ENCODE peak calls at places on chromosomes 6 and 20, in seven cellular contexts. Z, M, C, J, H, K and D are unnamed samples. For H3K4me1, the result is how much of the 10 kb centered on the place peaks cover.

GRCh38 chr6:160239929-160240690 is 18.5 kb downstream of the SLC22A2 start:
- DNase-seq in H (no peak), C (peak), Z (no peak), J (no peak), K (no peak), M (no peak), D (no peak)

GRCh38 chr6:168451805-168452204 is 10.8 kb downstream of the SMOC2 start:
- DNase-seq in C (peak), Z (no peak), H (no peak), J (no peak), K (no peak), M (peak), D (no peak)

GRCh38 chr6:142474446-142475289 is 172.9 kb downstream of the ADGRG6 start:
- DNase-seq in M (peak), K (peak), C (peak), H (peak), J (peak), Z (peak), D (peak)

GRCh38 chr6:130955755-130956154 is 107.3 kb downstream of the EPB41L2 start:
- DNase-seq in H (no peak), Z (no peak), M (no peak), J (no peak), K (no peak), C (no peak), D (no peak)

GRCh38 chr6:160112628-160113294 is 8.9 kb upstream of the SLC22A1 start:
- DNase-seq in C (no peak), M (no peak), H (no peak), K (no peak), Z (no peak), J (no peak), D (no peak)

GRCh38 chr20:35451295-35451694 is 4.1 kb upstream of the CEP250 start:
- DNase-seq in H (no peak), K (no peak), M (no peak), C (no peak), J (no peak), Z (no peak), D (no peak)

GRCh38 chr20:41978246-41978790 is 360.1 kb upstream of the CHD6 start:
- DNase-seq in H (no peak), C (no peak), M (no peak), K (no peak), J (no peak), Z (no peak), D (no peak)

GRCh38 chr6:136669299-136669699 is 119.1 kb upstream of the MAP7 start:
- DNase-seq in Z (no peak), C (no peak), M (no peak), H (no peak), J (peak), K (no peak), D (peak)

GRCh38 chr6:109332748-109333147 is 49.5 kb downstream of the CD164 start:
- DNase-seq in K (no peak), M (no peak), Z (no peak), H (no peak), J (no peak), C (no peak), D (no peak)

GRCh38 chr6:151437401-151437800 is 14.5 kb downstream of the RMND1 start:
- DNase-seq in K (no peak), Z (no peak), H (no peak), J (peak), C (no peak), M (no peak), D (peak)

GRCh38 chr6:7463785-7464184 is 74.2 kb downstream of the RIOK1 start:
- DNase-seq in H (peak), C (peak), K (no peak), Z (peak), J (peak), M (peak), D (peak)

GRCh38 chr6:34953084-34954025 is 64.3 kb downstream of the ANKS1A start:
- DNase-seq in C (peak), H (no peak), K (no peak), J (peak), M (no peak), Z (no peak), D (peak)

DNA sequence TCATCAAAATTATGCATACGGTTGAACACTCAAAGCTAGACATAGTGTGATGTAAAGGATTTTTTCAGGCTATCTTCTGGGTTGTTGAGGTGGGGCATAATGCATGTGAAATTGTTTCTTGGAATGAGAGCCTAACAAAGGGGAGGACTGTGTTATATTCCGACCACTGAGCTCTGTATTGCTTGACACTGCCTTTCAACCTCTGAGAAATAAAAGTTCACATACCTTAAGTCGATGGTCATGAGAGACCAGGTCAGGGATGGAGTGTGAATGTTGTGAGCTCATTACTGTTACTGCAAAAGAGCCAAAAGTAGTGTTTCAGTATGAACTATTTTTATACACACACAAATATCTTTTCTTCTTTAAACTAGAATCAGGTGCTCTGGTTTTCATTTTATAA is 5.0 kb downstream of the PFDN4 start:
- DNase-seq in H (no peak), M (no peak), K (no peak), C (no peak), Z (no peak), J (no peak), D (no peak)
- H3K27ac ChIP-seq in H (peak), M (no peak), K (no peak), C (no peak), Z (no peak), J (no peak), D (no peak)

DNA sequence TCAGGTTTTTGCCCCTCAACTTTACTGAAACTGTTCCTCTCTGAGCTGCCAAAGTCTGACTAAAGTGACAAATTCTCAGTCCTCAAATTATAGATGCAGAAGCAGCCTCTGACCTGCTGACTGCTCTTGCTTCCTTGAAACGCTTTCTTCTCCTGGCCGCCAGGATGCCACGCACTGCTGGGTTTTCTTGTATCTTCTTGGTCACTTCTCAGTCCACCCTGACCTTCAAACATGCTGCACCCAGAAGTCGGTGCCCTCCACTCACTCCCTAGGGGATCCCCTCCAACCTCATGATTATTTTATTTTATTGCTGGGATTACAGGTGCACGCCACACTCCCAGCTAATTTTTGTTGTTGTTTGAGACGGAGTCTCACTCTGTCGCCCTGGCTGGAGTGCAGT is 24.7 kb downstream of the SYNJ2 start:
- DNase-seq in J (no peak), H (no peak), Z (no peak), C (no peak), K (no peak), M (no peak), D (no peak)
- H3K4me1 ChIP-seq in J (under half), H (under half), Z (under half), C (under half), K (under half), M (under half), D (under half)

GRCh38 chr20:56518126-56518525 is 6.4 kb upstream of the FAM209A start:
- DNase-seq in Z (no peak), K (no peak), J (no peak), H (no peak), M (no peak), C (no peak), D (no peak)

GRCh38 chr20:56520180-56520579 is 4.4 kb upstream of the FAM209A start:
- DNase-seq in H (no peak), Z (no peak), M (no peak), K (no peak), C (no peak), J (no peak), D (no peak)

GRCh38 chr20:56518999-56519398 is 5.5 kb upstream of the FAM209A start:
- DNase-seq in Z (no peak), H (no peak), C (no peak), K (no peak), M (no peak), J (no peak), D (no peak)

GRCh38 chr20:56517641-56518040 is 6.9 kb upstream of the FAM209A start:
- DNase-seq in M (no peak), C (no peak), J (no peak), K (no peak), H (no peak), Z (no peak), D (no peak)

DNA sequence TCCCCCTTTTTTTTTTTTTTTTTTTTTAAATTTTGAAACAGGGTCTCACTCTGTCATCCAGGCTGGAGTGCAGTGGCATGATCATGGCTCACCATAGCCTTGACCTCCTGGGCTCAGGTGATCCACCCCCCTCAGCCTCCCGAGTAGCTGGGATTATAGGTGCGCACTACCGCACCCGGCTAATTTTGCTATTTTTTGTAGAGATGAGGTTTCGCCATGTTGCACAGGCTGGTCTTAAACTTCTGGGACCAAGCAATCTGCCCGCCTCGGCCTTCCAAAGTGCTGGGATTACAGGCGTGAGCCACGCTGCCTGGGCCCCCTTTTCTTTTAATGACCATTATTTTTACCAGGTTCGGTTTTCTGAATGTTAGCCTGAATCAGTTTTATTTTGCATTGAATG is 5.0 kb upstream of the FAM209A start:
- DNase-seq in J (no peak), H (no peak), C (no peak), K (no peak), M (no peak), Z (no peak), D (no peak)
- H3K23ac ChIP-seq in J (no peak), H (no peak), C (no peak), K (no peak), M (no peak), Z (no peak), D (no peak)

DNA sequence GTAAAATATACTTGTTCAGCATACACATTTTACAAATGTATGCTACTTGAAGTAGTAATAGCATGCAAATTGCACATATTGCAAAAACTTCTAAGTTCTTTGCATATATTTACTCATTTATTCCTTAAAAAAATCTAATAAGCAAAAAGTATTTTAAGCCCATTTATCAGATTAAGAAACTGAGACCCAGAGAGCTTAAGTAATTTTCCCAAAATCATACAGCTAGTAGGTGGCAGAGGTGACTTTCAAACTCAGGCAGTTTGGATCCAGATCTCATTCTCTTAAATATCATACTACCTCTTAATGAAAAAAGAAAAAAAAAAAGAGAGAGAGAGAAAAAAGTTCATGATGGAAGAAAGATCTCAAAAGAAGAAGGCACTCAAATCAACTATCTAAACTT is 157.9 kb downstream of the RPS12 start:
- DNase-seq in H (no peak), M (no peak), C (no peak), J (no peak), Z (no peak), K (no peak), D (no peak)
- H3K27ac ChIP-seq in H (no peak), M (no peak), C (no peak), J (no peak), Z (no peak), K (no peak), D (no peak)

GRCh38 chr6:137869781-137870180 is 2.7 kb downstream of the TNFAIP3 start:
- DNase-seq in Z (no peak), J (no peak), C (no peak), H (no peak), K (no peak), M (no peak), D (no peak)

GRCh38 chr6:137871299-137871698 is 4.2 kb downstream of the TNFAIP3 start:
- DNase-seq in J (no peak), H (no peak), C (no peak), Z (no peak), K (no peak), M (no peak), D (peak)

GRCh38 chr6:137868721-137869631 is 1.9 kb downstream of the TNFAIP3 start:
- DNase-seq in M (no peak), J (no peak), K (no peak), C (no peak), H (no peak), Z (no peak), D (no peak)

GRCh38 chr6:137870744-137871247 is 3.7 kb downstream of the TNFAIP3 start:
- DNase-seq in J (peak), H (no peak), C (no peak), M (no peak), K (no peak), Z (no peak), D (peak)

DNA sequence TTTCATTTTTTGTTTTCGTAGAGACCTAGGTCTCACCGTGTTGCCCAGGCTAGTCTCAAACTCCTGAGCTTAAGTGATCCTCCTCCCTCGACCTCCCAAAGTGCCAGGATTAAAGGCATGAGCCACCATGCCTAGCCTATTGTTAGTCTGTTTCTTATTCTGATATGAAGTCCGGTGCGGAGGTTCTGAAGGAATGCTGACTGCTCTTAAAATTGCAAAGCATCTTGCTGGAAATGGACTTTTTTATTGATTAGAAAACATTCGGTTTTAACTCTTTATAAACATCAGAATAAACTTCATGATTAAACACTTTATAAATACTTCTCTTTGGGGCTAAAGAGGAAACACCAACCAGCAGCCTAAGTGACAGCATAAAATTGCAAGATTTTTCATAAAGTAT is 3.2 kb downstream of the TNFAIP3 start:
- DNase-seq in M (no peak), J (no peak), C (no peak), K (no peak), H (no peak), Z (no peak), D (no peak)
- H3K4me1 ChIP-seq in M (under half), J (under half), C (under half), K (under half), H (under half), Z (under half), D (under half)

GRCh38 chr20:50721881-50722281 is 9.5 kb upstream of the PARD6B start:
- DNase-seq in K (no peak), J (no peak), Z (no peak), M (no peak), C (no peak), H (no peak), D (no peak)

GRCh38 chr20:50722466-50723155 is 8.8 kb upstream of the PARD6B start:
- DNase-seq in C (no peak), J (no peak), Z (no peak), K (no peak), H (no peak), M (no peak), D (no peak)

GRCh38 chr20:50719328-50719727 is 12.1 kb upstream of the PARD6B start:
- DNase-seq in J (no peak), K (no peak), H (no peak), Z (no peak), M (no peak), C (no peak), D (no peak)

GRCh38 chr20:50717974-50718761 is 13.2 kb upstream of the PARD6B start:
- DNase-seq in J (no peak), K (no peak), M (no peak), Z (no peak), C (no peak), H (no peak), D (no peak)

GRCh38 chr20:50720582-50720981 is 10.8 kb upstream of the PARD6B start:
- DNase-seq in J (no peak), H (no peak), C (no peak), M (no peak), Z (no peak), K (no peak), D (no peak)
- H3K23ac ChIP-seq in J (no peak), H (no peak), C (no peak), M (no peak), Z (no peak), K (no peak), D (no peak)

GRCh38 chr6:106107043-106107613 is 21.0 kb downstream of the PRDM1 start:
- DNase-seq in M (no peak), C (no peak), K (no peak), J (no peak), H (no peak), Z (no peak), D (no peak)

GRCh38 chr6:106104476-106104875 is 18.3 kb downstream of the PRDM1 start:
- DNase-seq in H (no peak), J (no peak), M (no peak), K (no peak), Z (no peak), C (no peak), D (no peak)

GRCh38 chr6:106104941-106105340 is 18.8 kb downstream of the PRDM1 start:
- DNase-seq in J (no peak), K (no peak), M (no peak), H (no peak), C (no peak), Z (no peak), D (no peak)

GRCh38 chr6:106106276-106107042 is 20.3 kb downstream of the PRDM1 start:
- DNase-seq in H (no peak), Z (no peak), J (no peak), M (no peak), C (no peak), K (no peak), D (no peak)

DNA sequence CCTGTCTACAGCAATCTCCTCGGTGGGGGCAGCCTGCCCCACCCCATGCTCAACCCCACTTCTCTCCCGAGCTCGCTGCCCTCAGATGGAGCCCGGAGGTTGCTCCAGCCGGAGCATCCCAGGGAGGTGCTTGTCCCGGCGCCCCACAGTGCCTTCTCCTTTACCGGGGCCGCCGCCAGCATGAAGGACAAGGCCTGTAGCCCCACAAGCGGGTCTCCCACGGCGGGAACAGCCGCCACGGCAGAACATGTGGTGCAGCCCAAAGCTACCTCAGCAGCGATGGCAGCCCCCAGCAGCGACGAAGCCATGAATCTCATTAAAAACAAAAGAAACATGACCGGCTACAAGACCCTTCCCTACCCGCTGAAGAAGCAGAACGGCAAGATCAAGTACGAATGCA is 19.4 kb downstream of the PRDM1 start:
- DNase-seq in K (no peak), J (no peak), M (no peak), C (no peak), Z (no peak), H (no peak), D (no peak)
- H3K27ac ChIP-seq in K (no peak), J (no peak), M (no peak), C (no peak), Z (no peak), H (no peak), D (no peak)

GRCh38 chr6:24897186-24897585 is 38.6 kb downstream of the RIPOR2 start:
- DNase-seq in K (no peak), M (no peak), C (no peak), H (no peak), Z (no peak), J (no peak), D (no peak)
- H3K4me1 ChIP-seq in K (under half), M (under half), C (under half), H (under half), Z (under half), J (under half), D (under half)